ENCODE peak calls at places on chromosomes 6 and 20, in eight cellular contexts. E is HCT116, Z is fibroblast of lung, D is body of pancreas, I is cardiac muscle cell, T is ovary, R is NT2/D1, S is mammary epithelial cell. X is an unnamed sample.

GRCh38 chr6:17116090-17116387 is 14.2 kb downstream of the STMND1 start:
- DNase-seq in Z (no peak), S (no peak), I (no peak), D (no peak), T (no peak), E (no peak), R (no peak), X (no peak)

GRCh38 chr20:3209023-3209945 is at the start of gene ITPA:
- DNase-seq in S (peak), E (no peak), D (peak), T (peak), R (no peak), Z (peak), I (peak), X (peak)

GRCh38 chr20:19022118-19022575 is 190.3 kb upstream of the SLC24A3 start:
- DNase-seq in T (no peak), Z (no peak), S (no peak), E (no peak), I (no peak), R (no peak), D (no peak), X (no peak)

GRCh38 chr20:59729476-59729875 is 125.1 kb downstream of the PHACTR3 start:
- DNase-seq in I (no peak), D (no peak), S (no peak), R (no peak), Z (no peak), E (no peak), T (no peak), X (no peak)

GRCh38 chr6:46676604-46677313 is 10.9 kb upstream of the TDRD6 start:
- DNase-seq in Z (no peak), R (no peak), D (no peak), E (no peak), S (no peak), I (peak), T (no peak), X (no peak)

GRCh38 chr20:48786916-48787676 is 40.7 kb downstream of the PREX1 start:
- DNase-seq in Z (no peak), E (no peak), I (no peak), R (no peak), D (no peak), T (no peak), S (no peak), X (no peak)

GRCh38 chr6:56816393-56816792 is 138.5 kb upstream of the BEND6 start:
- DNase-seq in I (no peak), R (no peak), D (no peak), S (no peak), Z (no peak), T (no peak), E (no peak), X (no peak)

GRCh38 chr6:129890164-129890563 is 29.0 kb upstream of the TMEM244 start:
- DNase-seq in I (no peak), R (no peak), T (no peak), S (peak), Z (peak), E (no peak), D (no peak), X (peak)

GRCh38 chr20:542777-543368 is 717 bp downstream of the CSNK2A1 start:
- DNase-seq in I (peak), Z (no peak), T (no peak), E (no peak), D (peak), S (no peak), R (no peak), X (no peak)

GRCh38 chr20:45366631-45367030 is 3.7 kb downstream of the SYS1 start:
- DNase-seq in R (no peak), T (no peak), D (no peak), S (no peak), E (no peak), Z (no peak), I (no peak), X (no peak)

GRCh38 chr6:3592371-3592941 is 135.6 kb upstream of the SLC22A23 start:
- DNase-seq in E (peak), T (no peak), I (no peak), D (no peak), S (peak), R (no peak), Z (peak), X (peak)

GRCh38 chr6:87501809-87502572 is 29.2 kb downstream of the SLC35A1 start:
- DNase-seq in I (no peak), S (no peak), Z (no peak), E (no peak), T (no peak), R (no peak), D (no peak), X (no peak)

GRCh38 chr20:42649716-42650115 is 540.0 kb downstream of the PTPRT start:
- DNase-seq in S (no peak), Z (no peak), R (no peak), E (no peak), T (no peak), I (no peak), D (no peak), X (no peak)

GRCh38 chr20:2750343-2751251 is 49.8 kb downstream of the CPXM1 start:
- DNase-seq in D (peak), E (no peak), R (no peak), I (no peak), Z (peak), T (peak), S (peak), X (peak)

GRCh38 chr6:12537389-12537788 is 179.2 kb upstream of the PHACTR1 start:
- DNase-seq in E (no peak), Z (peak), I (no peak), S (no peak), T (no peak), D (no peak), R (no peak), X (no peak)

GRCh38 chr20:59809630-59810375 is 123.6 kb downstream of the SYCP2 start:
- DNase-seq in S (no peak), D (no peak), Z (no peak), I (no peak), T (no peak), E (no peak), R (no peak), X (no peak)

GRCh38 chr20:40525356-40525755 is 163.7 kb downstream of the MAFB start:
- DNase-seq in T (no peak), R (no peak), I (no peak), E (no peak), D (no peak), Z (peak), S (no peak), X (peak)

GRCh38 chr6:135008072-135008940 is 46.3 kb downstream of the HBS1L start:
- DNase-seq in S (no peak), Z (no peak), D (no peak), I (no peak), R (no peak), E (no peak), T (no peak), X (no peak)

GRCh38 chr20:4084721-4085120 is 69.4 kb upstream of the RNF24 start:
- DNase-seq in S (no peak), I (no peak), T (no peak), D (no peak), Z (no peak), R (no peak), E (no peak), X (no peak)

GRCh38 chr6:38843798-38844197 is 128.7 kb downstream of the DNAH8 start:
- DNase-seq in D (no peak), R (peak), S (no peak), I (no peak), Z (no peak), E (no peak), T (no peak), X (no peak)

GRCh38 chr20:31861346-31862156 is 8.8 kb downstream of the DUSP15 start:
- DNase-seq in D (peak), I (peak), Z (peak), E (peak), S (peak), T (peak), R (peak), X (no peak)

GRCh38 chr20:33791021-33791420 is 20.1 kb upstream of the CHMP4B start:
- DNase-seq in I (no peak), Z (no peak), E (no peak), T (no peak), S (no peak), D (no peak), R (no peak), X (no peak)

GRCh38 chr20:33788351-33789049 is 22.6 kb upstream of the CHMP4B start:
- DNase-seq in Z (no peak), R (no peak), T (no peak), S (no peak), D (peak), E (no peak), I (no peak), X (no peak)

GRCh38 chr20:33789109-33789857 is 21.9 kb upstream of the CHMP4B start:
- DNase-seq in R (no peak), S (peak), T (peak), E (peak), I (peak), D (peak), Z (peak), X (peak)

GRCh38 chr20:33790571-33790970 is 20.6 kb upstream of the CHMP4B start:
- DNase-seq in R (no peak), D (peak), T (no peak), S (no peak), Z (no peak), I (no peak), E (no peak), X (no peak)

GRCh38 chr20:33789858-33790182 is 21.3 kb upstream of the CHMP4B start:
- DNase-seq in S (no peak), D (no peak), E (no peak), Z (no peak), T (no peak), R (no peak), I (no peak), X (no peak)
- H3K4me3 ChIP-seq in S (no peak), D (no peak), E (no peak), Z (no peak), T (no peak), R (no peak), I (no peak), X (no peak)

GRCh38 chr6:45415778-45416518 is 38.2 kb upstream of the SUPT3H start:
- DNase-seq in S (no peak), Z (no peak), D (no peak), R (no peak), E (no peak), T (no peak), I (no peak), X (peak)
- H3K4me3 ChIP-seq in S (no peak), Z (no peak), D (no peak), R (no peak), E (no peak), T (no peak), I (no peak), X (no peak)

DNA sequence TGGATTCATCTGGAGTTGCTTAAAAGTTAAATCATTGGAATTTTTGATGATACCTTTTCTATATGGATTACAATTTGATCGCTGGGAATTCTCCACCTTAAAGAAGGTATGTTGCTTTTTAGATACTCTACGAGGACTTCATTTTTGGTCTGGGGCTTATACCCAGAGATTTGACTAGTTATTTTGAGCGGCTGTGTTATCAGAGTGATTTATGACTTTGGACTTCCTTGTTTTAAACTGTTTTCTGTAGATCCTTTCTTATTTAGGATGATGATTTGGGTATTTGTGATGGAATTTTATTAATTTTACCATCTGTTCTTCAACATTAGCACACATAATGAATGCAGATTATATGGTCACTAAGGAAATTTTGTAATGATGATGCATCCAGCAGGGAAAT is 75.2 kb downstream of the SOX4 start:
- DNase-seq in S (no peak), I (no peak), E (no peak), Z (no peak), T (no peak), R (no peak), D (no peak), X (no peak)
- H3K4me3 ChIP-seq in S (no peak), I (no peak), E (no peak), Z (no peak), T (no peak), R (no peak), D (no peak), X (no peak)

GRCh38 chr6:44073612-44074382 is 53.5 kb downstream of the MRPL14 start:
- DNase-seq in S (no peak), E (no peak), Z (no peak), T (no peak), R (no peak), I (no peak), D (no peak), X (peak)
- H3K4me3 ChIP-seq in S (no peak), E (peak), Z (peak), T (peak), R (peak), I (no peak), D (no peak), X (peak)

GRCh38 chr6:159483259-159483658 is 209.8 kb downstream of the SOD2 start:
- DNase-seq in T (no peak), Z (no peak), E (no peak), S (no peak), D (no peak), I (no peak), R (no peak), X (no peak)

DNA sequence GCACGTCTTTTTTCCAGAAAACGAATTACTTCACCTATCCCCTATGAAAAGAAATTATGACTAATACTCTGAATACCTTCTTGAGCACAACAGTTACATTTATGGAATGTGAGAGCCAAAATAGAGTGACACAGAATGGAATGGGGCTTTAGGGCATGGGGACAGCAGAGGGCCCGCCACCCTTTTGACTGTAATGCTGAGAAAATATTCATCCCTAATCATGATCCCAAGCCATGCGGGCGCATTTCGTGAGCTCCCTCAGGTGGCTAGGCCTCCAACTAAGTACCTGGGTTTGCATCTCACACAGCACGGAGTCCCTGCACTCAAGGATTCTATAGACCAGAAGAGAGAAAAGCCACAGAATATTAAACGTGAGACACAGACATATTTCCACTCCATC is 212.6 kb downstream of the SOD2 start:
- DNase-seq in S (no peak), R (no peak), E (no peak), D (no peak), I (no peak), T (no peak), Z (no peak), X (no peak)
- H3K4me3 ChIP-seq in S (no peak), R (no peak), E (no peak), D (no peak), I (no peak), T (no peak), Z (no peak), X (no peak)

GRCh38 chr6:33160728-33161323 is 31.4 kb downstream of the COL11A2 start:
- DNase-seq in S (peak), E (peak), D (peak), Z (peak), T (no peak), R (no peak), I (no peak), X (peak)
- H3K4me3 ChIP-seq in S (no peak), E (peak), D (no peak), Z (no peak), T (no peak), R (no peak), I (no peak), X (no peak)

DNA sequence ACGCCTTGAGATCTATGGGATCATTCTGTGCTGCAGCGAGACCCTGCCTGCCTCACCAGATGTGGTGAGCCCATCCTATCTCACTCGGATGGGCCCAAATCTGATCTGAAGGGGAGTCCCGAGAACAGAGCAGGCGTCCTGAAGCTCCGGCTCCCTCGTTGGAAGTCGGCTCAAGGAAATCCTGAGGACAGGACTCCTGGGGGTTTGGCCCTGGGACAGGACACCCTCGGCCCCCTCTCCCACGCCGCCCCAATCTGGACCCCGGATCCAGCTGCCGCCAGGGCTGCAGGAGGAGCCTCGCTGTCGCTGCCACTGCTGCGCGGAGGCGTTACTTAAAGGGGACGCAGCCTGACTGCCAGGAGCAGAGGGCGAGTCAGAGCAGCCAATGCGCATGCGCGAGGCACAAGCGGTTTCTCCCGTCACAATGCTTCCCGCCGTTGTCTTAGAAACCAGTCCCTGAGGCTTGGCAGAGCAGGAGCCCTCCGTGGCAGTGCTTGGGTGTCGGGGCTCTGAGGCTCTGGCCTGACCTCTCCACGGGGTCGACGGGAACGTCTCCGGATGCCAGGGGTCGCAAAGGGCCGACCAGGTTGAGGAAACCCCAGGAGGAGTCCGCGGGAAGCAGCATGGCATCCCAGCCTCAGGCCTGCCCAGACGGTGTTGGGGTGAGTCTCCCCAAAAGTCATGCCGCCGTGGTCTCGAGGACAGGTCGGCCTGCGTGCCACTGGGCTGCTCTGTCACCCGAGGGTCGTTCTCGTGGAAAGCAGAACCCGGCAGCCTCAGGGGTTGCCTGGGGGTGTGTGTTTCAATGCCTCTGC is 1567.8 kb upstream of the DEFB115 start:
- DNase-seq in D (peak), E (no peak), R (peak), S (no peak), T (no peak), Z (no peak), I (no peak), X (peak)
- H3K4me3 ChIP-seq in D (no peak), E (no peak), R (no peak), S (no peak), T (no peak), Z (no peak), I (no peak), X (no peak)